ENCODE peak calls at places on chromosome X, in four cellular contexts. V, Z, C and H are unnamed samples.

GRCh38 chrX:24846551-24847170 is 152.9 kb downstream of the POLA1 start:
- DNase-seq in C (no peak), V (peak), Z (no peak), H (no peak)

GRCh38 chrX:19683817-19684216 is 168.5 kb upstream of the MAP3K15 start:
- DNase-seq in C (no peak), Z (no peak), V (no peak), H (no peak)

GRCh38 chrX:74980802-74981201 is 55.5 kb upstream of the NEXMIF start:
- DNase-seq in C (no peak), Z (no peak), V (no peak), H (no peak)

GRCh38 chrX:48071064-48071985 is at the start of gene ZNF630:
- DNase-seq in Z (peak), C (peak), V (peak), H (peak)

GRCh38 chrX:45351478-45351877 is 150.8 kb upstream of the DIPK2B start:
- DNase-seq in C (no peak), V (no peak), Z (no peak), H (no peak)

GRCh38 chrX:40104649-40105015 is 6.9 kb upstream of the BCOR start:
- DNase-seq in C (no peak), V (peak), Z (peak), H (no peak)

GRCh38 chrX:68238568-68238967 is 194.7 kb downstream of the OPHN1 start:
- DNase-seq in V (peak), Z (no peak), C (no peak), H (no peak)

GRCh38 chrX:118964252-118964651 is 10.2 kb upstream of the LONRF3 start:
- DNase-seq in Z (no peak), C (no peak), V (no peak), H (no peak)

GRCh38 chrX:13283968-13284914 is 35.6 kb downstream of the ATXN3L start:
- DNase-seq in V (peak), C (no peak), Z (no peak), H (no peak)

GRCh38 chrX:106612403-106612789 is 618 bp downstream of the RADX start:
- DNase-seq in C (no peak), V (no peak), Z (no peak), H (no peak)

GRCh38 chrX:140712413-140713173 is 3.0 kb downstream of the LINC00632 start:
- DNase-seq in V (peak), Z (peak), C (no peak), H (no peak)

GRCh38 chrX:133258481-133258880 is 40.3 kb upstream of the TFDP3 start:
- DNase-seq in Z (no peak), V (no peak), C (no peak), H (no peak)

GRCh38 chrX:153378607-153379006 is 22.5 kb downstream of the PNMA6E start:
- DNase-seq in V (no peak), C (no peak), Z (no peak), H (no peak)

GRCh38 chrX:17706676-17707075 is 30.6 kb upstream of the SCML1 start:
- DNase-seq in V (no peak), Z (no peak), C (no peak), H (no peak)

GRCh38 chrX:42096262-42096939 is 173.0 kb upstream of the CASK start:
- DNase-seq in C (no peak), V (no peak), Z (no peak), H (no peak)

GRCh38 chrX:144681501-144681900 is 565.8 kb upstream of the SPANXN1 start:
- DNase-seq in C (no peak), Z (no peak), V (no peak), H (no peak)

GRCh38 chrX:49237060-49237459 is 1.8 kb downstream of the CCDC22 start:
- DNase-seq in C (no peak), V (no peak), Z (no peak), H (no peak)

GRCh38 chrX:38870386-38870895 is 69.2 kb downstream of the MID1IP1 start:
- DNase-seq in Z (peak), V (no peak), C (no peak), H (no peak)

GRCh38 chrX:3811331-3812311 is 98.2 kb upstream of the PRKX start:
- DNase-seq in C (peak), V (peak), Z (no peak), H (peak)

GRCh38 chrX:30957753-30958152 is 68.7 kb upstream of the TAB3 start:
- DNase-seq in C (no peak), Z (no peak), V (no peak), H (no peak)

GRCh38 chrX:28586891-28587635 is at the start of gene IL1RAPL1:
- DNase-seq in C (no peak), V (peak), Z (no peak), H (no peak)

GRCh38 chrX:109902665-109903064 is 100.2 kb upstream of the TMEM164 start:
- DNase-seq in V (no peak), C (no peak), Z (no peak), H (no peak)

GRCh38 chrX:9539611-9540387 is 74.9 kb downstream of the TBL1X start:
- DNase-seq in V (peak), C (no peak), Z (no peak), H (no peak)

GRCh38 chrX:133590703-133591505 is 175.6 kb upstream of the GPC4 start:
- DNase-seq in V (peak), Z (no peak), C (no peak), H (no peak)

GRCh38 chrX:1463581-1464281 is 11.0 kb upstream of the ASMTL start:
- DNase-seq in Z (no peak), C (no peak), V (peak), H (no peak)

GRCh38 chrX:102155806-102156179 is at the start of gene BEX5:
- DNase-seq in V (peak), Z (peak), C (peak), H (peak)

GRCh38 chrX:122439836-122440235 is 744.2 kb upstream of the GRIA3 start:
- DNase-seq in Z (no peak), C (no peak), V (no peak), H (no peak)

GRCh38 chrX:123959281-123960063 is 2.0 kb upstream of the STAG2 start:
- DNase-seq in C (no peak), Z (peak), V (peak), H (no peak)

GRCh38 chrX:151416521-151417048 is 19.6 kb downstream of the VMA21 start:
- DNase-seq in V (no peak), C (no peak), Z (no peak), H (no peak)

GRCh38 chrX:148270499-148270898 is 229.9 kb upstream of the AFF2 start:
- DNase-seq in C (no peak), V (no peak), Z (no peak), H (no peak)

GRCh38 chrX:107700317-107700774 is 72.0 kb downstream of the PRPS1 start:
- DNase-seq in C (no peak), V (peak), Z (no peak), H (no peak)